ENCODE peak calls at places on chromosomes 1 and 21, in six cellular contexts. J is SK-N-SH, E is tibial nerve, W is K562, N is ovary, R is stomach. U is an unnamed sample. For H3K36me3, the result is how much of the 10 kb centered on the place peaks cover.

GRCh38 chr1:114728553-114728952 is 12.0 kb upstream of the NRAS start:
- DNase-seq in N (no peak), E (no peak), J (no peak), W (no peak), R (no peak), U (no peak)

GRCh38 chr1:247639381-247639981 is 34.1 kb downstream of the OR2G3 start:
- DNase-seq in W (peak), R (peak), E (peak), J (peak), N (peak), U (peak)

GRCh38 chr1:179036844-179037465 is 11.3 kb downstream of the FAM20B start:
- DNase-seq in R (no peak), N (no peak), E (no peak), J (no peak), W (no peak), U (no peak)

GRCh38 chr1:115671176-115672062 is 29.6 kb downstream of the VANGL1 start:
- DNase-seq in W (no peak), J (no peak), R (no peak), E (no peak), N (no peak), U (peak)

GRCh38 chr1:101000141-101000867 is 25.3 kb downstream of the DPH5 start:
- DNase-seq in J (no peak), E (no peak), N (no peak), W (no peak), R (no peak), U (no peak)

GRCh38 chr1:202131956-202132821 is 9.5 kb downstream of the GPR37L1 start:
- DNase-seq in J (peak), N (peak), W (no peak), R (peak), E (no peak), U (peak)

GRCh38 chr1:229344937-229345684 is 2.3 kb upstream of the CCSAP start:
- DNase-seq in R (no peak), N (no peak), J (no peak), E (no peak), W (no peak), U (no peak)

GRCh38 chr1:116560704-116561490 is 9.9 kb downstream of the CD58 start:
- DNase-seq in N (no peak), W (no peak), R (no peak), E (no peak), J (no peak), U (no peak)

GRCh38 chr1:29362116-29362515 is 125.8 kb downstream of the PTPRU start:
- DNase-seq in E (no peak), W (no peak), J (no peak), N (no peak), R (no peak), U (no peak)

GRCh38 chr1:46173361-46173856 is 1.5 kb upstream of the TSPAN1 start:
- DNase-seq in R (no peak), N (no peak), W (peak), E (no peak), J (peak), U (no peak)

GRCh38 chr21:46110499-46111192 is 12.7 kb downstream of the COL6A2 start:
- DNase-seq in N (peak), E (peak), J (peak), W (no peak), R (peak), U (peak)

DNA sequence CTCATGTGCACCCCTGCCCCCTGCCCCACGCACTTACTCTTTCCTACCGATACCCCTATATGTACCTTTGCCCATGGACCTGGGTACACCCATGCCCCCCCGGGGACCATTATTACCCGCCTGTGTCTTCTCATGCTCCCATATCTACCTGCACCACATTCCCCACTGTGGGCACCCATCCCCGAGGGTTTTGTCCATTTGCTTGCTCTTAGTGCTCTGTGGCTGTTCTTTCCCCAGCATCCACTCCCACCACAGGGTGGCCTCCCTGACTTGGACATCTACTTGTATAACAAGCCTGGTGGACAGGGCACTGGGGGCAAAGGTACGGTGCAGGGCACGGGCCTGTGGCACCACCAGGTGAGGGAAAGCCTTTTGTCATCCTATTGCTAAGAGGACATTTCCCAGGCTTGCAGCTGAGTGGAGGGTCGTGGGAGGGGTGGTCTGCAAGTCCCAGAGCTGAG is 14.6 kb downstream of the HYI start:
- DNase-seq in R (peak), J (no peak), E (no peak), N (peak), W (no peak), U (no peak)
- H3K36me3 ChIP-seq in R (half or more), J (half or more), E (under half), N (under half), W (under half), U (half or more)

GRCh38 chr1:18948913-18949688 is 7.4 kb downstream of the IFFO2 start:
- DNase-seq in J (no peak), R (peak), E (no peak), N (peak), W (no peak), U (no peak)
- TF ChIP-seq EP300 in J (no peak), R (no peak), E (no peak), N (no peak), W (no peak), U (no peak)

GRCh38 chr1:183143576-183144315 is 42.3 kb upstream of the LAMC2 start:
- DNase-seq in W (no peak), J (no peak), R (no peak), N (no peak), E (no peak), U (no peak)
- H3K36me3 ChIP-seq in W (under half), J (half or more), R (under half), N (under half), E (under half), U (under half)

GRCh38 chr1:106121728-106122127 is 934.7 kb upstream of the PRMT6 start:
- DNase-seq in R (no peak), N (no peak), J (no peak), E (no peak), W (no peak), U (peak)
- TF ChIP-seq EP300 in R (no peak), N (no peak), J (no peak), E (no peak), W (no peak), U (no peak)